ENCODE peak calls at places on chromosomes 6 and 20, in four cellular contexts. X is IMR-90, M is neuronal stem cell, H is mesenchymal stem cell. F is an unnamed sample.

GRCh38 chr6:137112067-137112355 is 61.4 kb downstream of the IL22RA2 start:
- DNase-seq in X (peak; percentile 36), M (no peak), H (peak; percentile 24), F (no peak)

GRCh38 chr6:3961581-3962225 is 112.5 kb downstream of the FAM50B start:
- DNase-seq in X (peak; percentile 69), M (no peak), H (no peak), F (no peak)

GRCh38 chr6:16243055-16243454 is 4.7 kb downstream of the GMPR start:
- DNase-seq in X (peak; percentile 87), M (no peak), H (no peak), F (no peak)

GRCh38 chr20:10463622-10464021 is 28.5 kb downstream of the SLX4IP start:
- DNase-seq in X (no peak), M (no peak), H (no peak), F (no peak)

GRCh38 chr6:166927942-166928643 is 28.3 kb downstream of the RNASET2 start:
- DNase-seq in X (no peak), M (no peak), H (no peak), F (no peak)

GRCh38 chr6:104019075-104019474 is 840.6 kb downstream of the HACE1 start:
- DNase-seq in X (no peak), M (no peak), H (no peak), F (no peak)

GRCh38 chr6:125764105-125764671 is 14.8 kb downstream of the HEY2 start:
- DNase-seq in X (no peak), M (no peak), H (no peak), F (no peak)

GRCh38 chr6:71157350-71157749 is 131.3 kb upstream of the OGFRL1 start:
- DNase-seq in X (no peak), M (no peak), H (no peak), F (peak; percentile 13)

GRCh38 chr6:170201361-170201760 is 89.5 kb downstream of the DLL1 start:
- DNase-seq in X (no peak), M (no peak), H (no peak), F (no peak)

GRCh38 chr20:41098703-41099250 is 38.6 kb upstream of the PLCG1 start:
- DNase-seq in X (peak; percentile 73), M (no peak), H (peak; percentile 58), F (no peak)

GRCh38 chr20:64112691-64113443 is 5.5 kb upstream of the NPBWR2 start:
- DNase-seq in X (no peak), M (no peak), H (no peak), F (no peak)

GRCh38 chr6:69416739-69417138 is 380.1 kb downstream of the LMBRD1 start:
- DNase-seq in X (no peak), M (no peak), H (peak; percentile 22), F (no peak)

GRCh38 chr6:96611342-96611964 is 48.5 kb downstream of the FHL5 start:
- DNase-seq in X (no peak), M (no peak), H (no peak), F (no peak)

GRCh38 chr20:20837574-20838021 is 125.2 kb upstream of the RALGAPA2 start:
- DNase-seq in X (peak; percentile 35), M (peak; percentile 49), H (peak; percentile 25), F (peak; percentile 69)

GRCh38 chr6:77451466-77451865 is 11.8 kb downstream of the HTR1B start:
- DNase-seq in X (no peak), M (no peak), H (no peak), F (no peak)

GRCh38 chr6:11414564-11414963 is 123.0 kb upstream of the TMEM170B start:
- DNase-seq in X (no peak), M (no peak), H (no peak), F (peak; percentile 71)

GRCh38 chr6:142913511-142914047 is 31.4 kb downstream of the HIVEP2 start:
- DNase-seq in X (no peak), M (no peak), H (no peak), F (no peak)

GRCh38 chr6:23244300-23244699 is 674.9 kb downstream of the HDGFL1 start:
- DNase-seq in X (peak; percentile 94), M (no peak), H (peak; percentile 24), F (no peak)

GRCh38 chr6:15308445-15309213 is 62.8 kb downstream of the JARID2 start:
- DNase-seq in X (peak; percentile 40), M (no peak), H (peak; percentile 57), F (peak; percentile 69)

GRCh38 chr20:11454966-11455799 is 462.5 kb upstream of the BTBD3 start:
- DNase-seq in X (peak; percentile 78), M (no peak), H (peak; percentile 66), F (peak; percentile 95)

GRCh38 chr6:3919130-3919628 is 70.0 kb downstream of the FAM50B start:
- DNase-seq in X (peak; percentile 17), M (no peak), H (peak; percentile 3), F (peak; percentile 86)

GRCh38 chr20:48689388-48689787 is 138.4 kb downstream of the PREX1 start:
- DNase-seq in X (no peak), M (no peak), H (no peak), F (no peak)

GRCh38 chr6:55632953-55633352 is 54.0 kb upstream of the HMGCLL1 start:
- DNase-seq in X (peak; percentile 11), M (no peak), H (no peak), F (no peak)

DNA sequence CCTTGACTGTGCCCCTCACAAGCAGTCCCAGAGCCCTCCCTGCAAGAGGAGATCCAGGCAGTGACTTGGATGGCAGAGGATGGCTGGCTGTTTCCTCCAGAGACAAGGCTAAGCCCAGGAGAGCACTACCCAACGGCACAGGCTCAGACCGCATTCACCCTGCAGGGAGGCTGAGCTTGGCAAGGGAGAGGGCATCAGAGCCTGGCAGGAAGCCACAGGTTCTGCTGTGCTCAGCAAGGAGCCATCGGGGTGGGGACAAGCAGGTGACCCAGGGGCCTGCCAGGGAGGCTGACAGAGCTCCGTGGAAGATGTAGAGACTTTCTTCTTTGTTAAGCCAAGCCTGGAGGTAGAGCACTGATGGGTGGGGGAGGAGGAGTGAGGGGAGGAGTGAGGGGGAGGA is 159.2 kb upstream of the CST7 start:
- DNase-seq in X (no peak), M (no peak), H (no peak), F (no peak)
- H2BK15ac ChIP-seq in X (no peak overlapping the region), M (no peak overlapping the region), H (no peak overlapping the region), F (no peak overlapping the region)

DNA sequence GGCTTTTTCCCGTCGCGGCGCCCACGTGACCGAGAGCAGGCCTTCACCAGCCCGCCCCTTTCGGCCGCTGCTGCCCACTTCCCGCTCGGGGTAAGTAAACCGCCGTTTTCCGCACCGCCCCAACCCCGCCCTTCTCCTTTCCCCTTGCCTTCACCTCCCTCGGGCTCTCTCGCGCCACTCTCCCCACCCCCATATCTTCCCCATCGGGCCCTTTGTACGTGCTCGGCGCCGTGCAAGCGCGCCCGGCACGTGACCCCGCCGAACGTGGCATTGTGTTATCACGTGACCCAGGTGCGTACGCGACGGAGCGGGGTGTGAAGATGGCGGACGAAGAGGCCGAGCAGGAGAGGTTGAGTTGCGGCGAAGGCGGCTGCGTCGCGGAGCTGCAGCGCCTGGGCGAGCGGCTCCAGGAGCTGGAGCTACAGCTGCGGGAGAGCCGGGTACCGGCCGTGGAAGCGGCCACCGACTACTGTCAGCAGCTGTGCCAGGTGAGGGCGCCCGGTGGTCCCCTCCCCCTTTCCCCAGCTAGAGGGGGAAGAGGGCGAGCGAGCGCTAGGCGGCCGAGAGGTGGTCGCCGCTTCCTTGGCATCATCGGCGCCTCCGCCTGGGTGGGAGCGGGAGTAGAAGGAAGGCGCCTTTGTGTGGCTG is at the start of gene ZNF292:
- DNase-seq in X (peak; percentile 97), M (peak; percentile 95), H (peak; percentile 96), F (peak; percentile 99)
- H3K9ac ChIP-seq in X (peak within 1 kb of the TSS; percentile 94), M (peak within 1 kb of the TSS; percentile 96), H (peak within 1 kb of the TSS; percentile 98), F (peak within 1 kb of the TSS; percentile 93)

GRCh38 chr6:13870185-13870584 is 54.6 kb upstream of the RNF182 start:
- DNase-seq in X (no peak), M (no peak), H (no peak), F (no peak)

GRCh38 chr6:13877116-13877515 is 47.6 kb upstream of the RNF182 start:
- DNase-seq in X (peak; percentile 71), M (no peak), H (no peak), F (no peak)

GRCh38 chr6:13874191-13874549 is 50.6 kb upstream of the RNF182 start:
- DNase-seq in X (no peak), M (no peak), H (no peak), F (no peak)

GRCh38 chr6:13873288-13874190 is 51.2 kb upstream of the RNF182 start:
- DNase-seq in X (no peak), M (peak; percentile 57), H (peak; percentile 26), F (peak; percentile 95)

DNA sequence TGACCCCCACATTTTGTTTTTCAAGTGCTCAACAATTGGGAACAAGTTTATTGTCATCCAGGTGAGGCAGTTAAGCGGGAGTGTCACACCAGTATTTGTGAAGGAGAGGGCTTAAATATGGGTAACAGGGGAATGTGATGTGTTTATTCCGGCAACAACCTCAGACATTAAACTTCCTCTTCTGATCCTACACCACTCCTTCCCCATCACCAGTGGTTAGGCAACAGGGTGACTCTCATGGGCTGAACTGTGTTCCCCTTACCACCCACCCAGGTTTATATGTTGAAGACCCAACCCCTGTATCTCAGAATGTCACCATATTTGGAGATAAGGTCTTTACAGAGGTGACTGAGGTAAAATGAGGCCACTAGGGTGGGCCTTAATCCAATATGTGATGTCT is 52.1 kb upstream of the RNF182 start:
- DNase-seq in X (no peak), M (no peak), H (no peak), F (no peak)
- H2BK15ac ChIP-seq in X (no peak overlapping the region), M (no peak overlapping the region), H (no peak overlapping the region), F (no peak overlapping the region)

GRCh38 chr20:55649254-55649653 is 356.1 kb downstream of the CBLN4 start:
- DNase-seq in X (no peak), M (peak; percentile 3), H (no peak), F (no peak)
- H3K9ac ChIP-seq in X (no peak overlapping the region), M (no peak overlapping the region), H (no peak overlapping the region), F (no peak overlapping the region)

GRCh38 chr6:159998543-159998942 is 29.7 kb downstream of the IGF2R start:
- DNase-seq in X (no peak), M (no peak), H (no peak), F (no peak)

GRCh38 chr6:159997498-159998101 is 28.7 kb downstream of the IGF2R start:
- DNase-seq in X (no peak), M (no peak), H (no peak), F (peak; percentile 43)

GRCh38 chr6:159996087-159996622 is 27.3 kb downstream of the IGF2R start:
- DNase-seq in X (no peak), M (no peak), H (no peak), F (no peak)

GRCh38 chr6:159995405-159995804 is 26.5 kb downstream of the IGF2R start:
- DNase-seq in X (no peak), M (no peak), H (no peak), F (no peak)

DNA sequence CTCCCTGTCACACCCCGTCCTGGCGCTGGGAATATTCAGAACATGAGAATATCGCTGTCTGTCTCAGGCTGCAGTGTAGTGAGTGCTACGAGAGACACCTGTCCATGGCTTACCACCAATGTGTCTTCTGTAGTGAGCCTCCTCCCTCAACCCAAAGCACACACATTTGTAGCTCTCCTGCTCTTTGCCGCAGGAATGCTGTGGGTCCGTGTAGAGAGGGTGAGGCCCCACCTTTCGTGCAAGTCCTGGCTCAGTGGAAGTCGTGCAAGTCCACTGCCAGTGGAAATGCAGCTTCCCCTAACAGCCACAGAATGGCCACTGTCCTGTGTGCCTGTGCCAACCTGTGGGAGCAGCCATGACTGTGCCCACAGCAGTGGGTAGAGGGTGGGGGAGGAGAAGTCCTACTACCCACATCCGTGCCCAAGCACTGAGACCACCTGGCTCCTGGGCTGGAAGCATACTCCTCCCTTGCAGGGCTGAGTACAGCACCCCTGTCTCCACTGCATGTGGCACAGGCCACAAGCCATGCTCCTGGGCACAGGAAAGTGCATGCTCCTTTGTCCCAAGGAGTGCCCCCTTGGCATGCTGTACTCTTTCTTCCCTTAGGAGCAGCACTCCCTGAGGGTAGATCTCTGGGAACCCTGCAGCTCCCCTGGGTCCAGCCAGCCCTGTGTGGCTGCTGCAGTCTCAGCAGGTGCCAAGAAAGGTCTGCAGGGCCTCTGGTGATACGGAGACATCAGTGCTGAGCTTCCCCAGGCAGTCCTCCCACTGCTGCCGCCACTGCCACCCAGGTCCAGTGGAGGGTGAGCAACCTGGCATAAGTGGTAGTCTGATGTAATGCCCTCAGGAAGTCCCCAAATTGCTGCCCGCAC is 28.0 kb downstream of the IGF2R start:
- DNase-seq in X (no peak), M (no peak), H (no peak), F (no peak)
- H2BK15ac ChIP-seq in X (no peak overlapping the region), M (no peak overlapping the region), H (no peak overlapping the region), F (no peak overlapping the region)